ENCODE peak calls at places on chromosome 1, in seven cellular contexts. G, Q, L, F, I, N and R are unnamed samples.
A peak's percentile ranks its signal among the peaks of the same experiment; 100 is the strongest.

GRCh38 chr1:93255222-93256079 is 74.9 kb downstream of the CCDC18 start:
- DNase-seq in G (peak; percentile 87), Q (no peak), L (peak; percentile 31), F (no peak), I (peak; percentile 88), N (no peak), R (no peak)

GRCh38 chr1:232534552-232535517 is 95.1 kb downstream of the SIPA1L2 start:
- DNase-seq in G (no peak), Q (no peak), L (no peak), F (no peak), I (no peak), N (no peak), R (no peak)

GRCh38 chr1:20409017-20409416 is 77.0 kb downstream of the CAMK2N1 start:
- DNase-seq in G (peak; percentile 43), Q (no peak), L (no peak), F (no peak), I (no peak), N (no peak), R (no peak)

GRCh38 chr1:96510911-96511310 is 210.7 kb upstream of the PTBP2 start:
- DNase-seq in G (no peak), Q (no peak), L (no peak), F (no peak), I (no peak), N (no peak), R (peak; percentile 55)

GRCh38 chr1:201436461-201436860 is 14.9 kb upstream of the TNNI1 start:
- DNase-seq in G (peak; percentile 62), Q (no peak), L (no peak), F (no peak), I (peak; percentile 67), N (no peak), R (peak; percentile 42)

GRCh38 chr1:8394456-8395321 is 76.8 kb downstream of the SLC45A1 start:
- DNase-seq in G (peak; percentile 81), Q (no peak), L (no peak), F (no peak), I (peak; percentile 94), N (no peak), R (no peak)

GRCh38 chr1:51897699-51898031 is 19.1 kb upstream of the NRDC start:
- DNase-seq in G (peak; percentile 93), Q (no peak), L (no peak), F (no peak), I (peak; percentile 98), N (no peak), R (no peak)

GRCh38 chr1:77048615-77049005 is 170.6 kb downstream of the PIGK start:
- DNase-seq in G (no peak), Q (no peak), L (no peak), F (no peak), I (no peak), N (no peak), R (no peak)

GRCh38 chr1:44113095-44113609 is 5.5 kb upstream of the KLF17 start:
- DNase-seq in G (no peak), Q (no peak), L (no peak), F (no peak), I (no peak), N (no peak), R (no peak)

GRCh38 chr1:54816951-54817350 is 15.8 kb upstream of the TTC22 start:
- DNase-seq in G (no peak), Q (no peak), L (no peak), F (no peak), I (no peak), N (no peak), R (no peak)

GRCh38 chr1:212196355-212196754 is 88.9 kb upstream of the PPP2R5A start:
- DNase-seq in G (no peak), Q (no peak), L (no peak), F (no peak), I (no peak), N (no peak), R (no peak)

GRCh38 chr1:207828485-207829158 is 76.8 kb downstream of the CD46 start:
- DNase-seq in G (peak; percentile 92), Q (peak; percentile 79), L (no peak), F (peak; percentile 47), I (peak; percentile 92), N (peak; percentile 66), R (no peak)